ENCODE peak calls at places on chromosomes 1 and 21, in six cellular contexts. One of them, this sample, is unnamed.

GRCh38 chr1:164868990-164869389 is 310.0 kb downstream of the PBX1 start:
- DNase-seq in GM23338: no peak
- DNase-seq in HepG2: no peak
- DNase-seq in K562: no peak
- DNase-seq in GM12878: no peak
- DNase-seq in SK-N-SH: no peak
- DNase-seq in this sample: no peak

GRCh38 chr1:24586970-24587820 is 31.3 kb downstream of the NCMAP start:
- DNase-seq in GM23338: peak; percentile 89
- DNase-seq in HepG2: peak; percentile 53
- DNase-seq in K562: peak; percentile 75
- DNase-seq in GM12878: no peak
- DNase-seq in SK-N-SH: peak; percentile 73
- DNase-seq in this sample: peak; percentile 37

GRCh38 chr1:54069792-54070548 is 16.6 kb downstream of the TCEANC2 start:
- DNase-seq in GM23338: peak; percentile 56
- DNase-seq in HepG2: peak; percentile 71
- DNase-seq in K562: peak; percentile 66
- DNase-seq in GM12878: no peak
- DNase-seq in SK-N-SH: peak; percentile 68
- DNase-seq in this sample: peak; percentile 43

GRCh38 chr1:119027759-119028158 is 39.6 kb upstream of the TBX15 start:
- DNase-seq in GM23338: no peak
- DNase-seq in HepG2: no peak
- DNase-seq in K562: no peak
- DNase-seq in GM12878: no peak
- DNase-seq in SK-N-SH: no peak
- DNase-seq in this sample: no peak

GRCh38 chr1:44798481-44799365 is 1.5 kb upstream of the PLK3 start:
- DNase-seq in GM23338: no peak
- DNase-seq in HepG2: no peak
- DNase-seq in K562: no peak
- DNase-seq in GM12878: no peak
- DNase-seq in SK-N-SH: no peak
- DNase-seq in this sample: no peak

GRCh38 chr21:34986561-34987533 is 62.3 kb downstream of the RUNX1 start:
- DNase-seq in GM23338: peak; percentile 43
- DNase-seq in HepG2: peak; percentile 84
- DNase-seq in K562: no peak
- DNase-seq in GM12878: peak; percentile 72
- DNase-seq in SK-N-SH: no peak
- DNase-seq in this sample: peak; percentile 93

GRCh38 chr1:51044834-51045233 is 57.2 kb upstream of the C1orf185 start:
- DNase-seq in GM23338: no peak
- DNase-seq in HepG2: no peak
- DNase-seq in K562: no peak
- DNase-seq in GM12878: no peak
- DNase-seq in SK-N-SH: peak; percentile 20
- DNase-seq in this sample: no peak

GRCh38 chr1:59730302-59730701 is 84.4 kb upstream of the HOOK1 start:
- DNase-seq in GM23338: no peak
- DNase-seq in HepG2: no peak
- DNase-seq in K562: no peak
- DNase-seq in GM12878: no peak
- DNase-seq in SK-N-SH: no peak
- DNase-seq in this sample: no peak

GRCh38 chr1:110291241-110292030 is 47.7 kb upstream of the RBM15 start:
- DNase-seq in GM23338: no peak
- DNase-seq in HepG2: no peak
- DNase-seq in K562: no peak
- DNase-seq in GM12878: no peak
- DNase-seq in SK-N-SH: no peak
- DNase-seq in this sample: no peak

GRCh38 chr1:164774819-164775654 is 216.1 kb downstream of the PBX1 start:
- DNase-seq in GM23338: no peak
- DNase-seq in HepG2: no peak
- DNase-seq in K562: peak; percentile 42
- DNase-seq in GM12878: no peak
- DNase-seq in SK-N-SH: peak; percentile 65
- DNase-seq in this sample: no peak

GRCh38 chr1:230674581-230674980 is 32.3 kb downstream of the COG2 start:
- DNase-seq in GM23338: no peak
- DNase-seq in HepG2: no peak
- DNase-seq in K562: no peak
- DNase-seq in GM12878: no peak
- DNase-seq in SK-N-SH: no peak
- DNase-seq in this sample: no peak

GRCh38 chr1:204947338-204947737 is 76.7 kb downstream of the NFASC start:
- DNase-seq in GM23338: no peak
- DNase-seq in HepG2: no peak
- DNase-seq in K562: no peak
- DNase-seq in GM12878: no peak
- DNase-seq in SK-N-SH: no peak
- DNase-seq in this sample: no peak

GRCh38 chr1:221740260-221740830 is 1.5 kb downstream of the DUSP10 start:
- DNase-seq in GM23338: no peak
- DNase-seq in HepG2: no peak
- DNase-seq in K562: no peak
- DNase-seq in GM12878: no peak
- DNase-seq in SK-N-SH: no peak
- DNase-seq in this sample: no peak

GRCh38 chr1:54051936-54052469 is 1.0 kb downstream of the TMEM59 start:
- DNase-seq in GM23338: peak; percentile 9
- DNase-seq in HepG2: no peak
- DNase-seq in K562: no peak
- DNase-seq in GM12878: no peak
- DNase-seq in SK-N-SH: peak; percentile 22
- DNase-seq in this sample: no peak

GRCh38 chr1:17276568-17276967 is 27.7 kb downstream of the PADI3 start:
- DNase-seq in GM23338: no peak
- DNase-seq in HepG2: no peak
- DNase-seq in K562: no peak
- DNase-seq in GM12878: no peak
- DNase-seq in SK-N-SH: no peak
- DNase-seq in this sample: no peak

GRCh38 chr1:144551107-144551542 is 41.6 kb upstream of the PPIAL4F start:
- DNase-seq in GM23338: peak; percentile 30
- DNase-seq in HepG2: no peak
- DNase-seq in K562: no peak
- DNase-seq in GM12878: no peak
- DNase-seq in SK-N-SH: no peak
- DNase-seq in this sample: no peak

GRCh38 chr1:103416681-103417318 is 108.7 kb upstream of the RNPC3 start:
- DNase-seq in GM23338: peak; percentile 9
- DNase-seq in HepG2: no peak
- DNase-seq in K562: no peak
- DNase-seq in GM12878: no peak
- DNase-seq in SK-N-SH: no peak
- DNase-seq in this sample: no peak

GRCh38 chr1:59669752-59670312 is 144.9 kb upstream of the HOOK1 start:
- DNase-seq in GM23338: peak; percentile 86
- DNase-seq in HepG2: peak; percentile 99
- DNase-seq in K562: no peak
- DNase-seq in GM12878: no peak
- DNase-seq in SK-N-SH: no peak
- DNase-seq in this sample: no peak

GRCh38 chr1:64569376-64569775 is 99.4 kb downstream of the CACHD1 start:
- DNase-seq in GM23338: no peak
- DNase-seq in HepG2: no peak
- DNase-seq in K562: no peak
- DNase-seq in GM12878: no peak
- DNase-seq in SK-N-SH: no peak
- DNase-seq in this sample: no peak

GRCh38 chr1:206482611-206483010 is 12.3 kb downstream of the IKBKE start:
- DNase-seq in GM23338: no peak
- DNase-seq in HepG2: no peak
- DNase-seq in K562: no peak
- DNase-seq in GM12878: no peak
- DNase-seq in SK-N-SH: no peak
- DNase-seq in this sample: no peak

GRCh38 chr1:194300776-194301175 is 1114.4 kb upstream of the B3GALT2 start:
- DNase-seq in GM23338: no peak
- DNase-seq in HepG2: no peak
- DNase-seq in K562: no peak
- DNase-seq in GM12878: no peak
- DNase-seq in SK-N-SH: no peak
- DNase-seq in this sample: no peak
- H2AFZ ChIP-seq in GM23338: no peak overlapping the region
- H2AFZ ChIP-seq in HepG2: no peak overlapping the region
- H2AFZ ChIP-seq in K562: no peak overlapping the region
- H2AFZ ChIP-seq in GM12878: no peak overlapping the region
- H2AFZ ChIP-seq in SK-N-SH: no peak overlapping the region
- H2AFZ ChIP-seq in this sample: peak overlapping the region; percentile 17

GRCh38 chr1:82920418-82921248 is 1078.3 kb downstream of the TTLL7 start:
- DNase-seq in GM23338: no peak
- DNase-seq in HepG2: no peak
- DNase-seq in K562: no peak
- DNase-seq in GM12878: no peak
- DNase-seq in SK-N-SH: no peak
- DNase-seq in this sample: no peak
- TF ChIP-seq REST in GM23338: no peak
- TF ChIP-seq REST in HepG2: no peak
- TF ChIP-seq REST in K562: no peak
- TF ChIP-seq REST in GM12878: no peak
- TF ChIP-seq REST in SK-N-SH: no peak
- TF ChIP-seq REST in this sample: no peak

GRCh38 chr1:67838180-67838912 is 5.1 kb upstream of the GNG12 start:
- DNase-seq in GM23338: no peak
- DNase-seq in HepG2: no peak
- DNase-seq in K562: no peak
- DNase-seq in GM12878: no peak
- DNase-seq in SK-N-SH: peak; percentile 33
- DNase-seq in this sample: no peak

GRCh38 chr1:67843335-67843734 is 10.1 kb upstream of the GNG12 start:
- DNase-seq in GM23338: peak; percentile 37
- DNase-seq in HepG2: no peak
- DNase-seq in K562: no peak
- DNase-seq in GM12878: no peak
- DNase-seq in SK-N-SH: no peak
- DNase-seq in this sample: no peak

GRCh38 chr1:67843746-67844145 is 10.5 kb upstream of the GNG12 start:
- DNase-seq in GM23338: no peak
- DNase-seq in HepG2: no peak
- DNase-seq in K562: no peak
- DNase-seq in GM12878: no peak
- DNase-seq in SK-N-SH: no peak
- DNase-seq in this sample: no peak

GRCh38 chr1:67836769-67837168 is 3.5 kb upstream of the GNG12 start:
- DNase-seq in GM23338: no peak
- DNase-seq in HepG2: no peak
- DNase-seq in K562: no peak
- DNase-seq in GM12878: no peak
- DNase-seq in SK-N-SH: no peak
- DNase-seq in this sample: no peak

DNA sequence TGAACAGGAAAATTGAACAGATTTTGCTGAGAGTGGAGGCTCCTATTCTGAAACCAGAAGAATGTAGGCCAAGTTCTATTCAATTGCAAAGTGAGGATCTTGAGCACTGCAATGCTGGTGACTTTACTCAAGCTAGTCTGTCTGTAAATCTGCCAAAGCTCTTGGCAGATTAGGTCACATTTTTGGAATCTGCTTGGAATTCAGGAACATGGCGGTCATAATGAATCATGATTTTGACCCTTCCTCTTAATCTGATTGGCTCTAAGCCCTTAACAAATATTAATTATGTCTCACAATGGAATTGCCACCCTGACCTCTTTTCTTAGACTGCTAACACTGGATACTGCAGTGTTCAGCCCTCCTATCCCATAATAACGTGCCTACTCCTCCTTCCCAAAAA is 7.2 kb upstream of the GNG12 start:
- DNase-seq in GM23338: peak; percentile 65
- DNase-seq in HepG2: no peak
- DNase-seq in K562: no peak
- DNase-seq in GM12878: no peak
- DNase-seq in SK-N-SH: no peak
- DNase-seq in this sample: no peak
- H2AFZ ChIP-seq in GM23338: no peak overlapping the region
- H2AFZ ChIP-seq in HepG2: no peak overlapping the region
- H2AFZ ChIP-seq in K562: no peak overlapping the region
- H2AFZ ChIP-seq in GM12878: no peak overlapping the region
- H2AFZ ChIP-seq in SK-N-SH: peak overlapping the region; percentile 18
- H2AFZ ChIP-seq in this sample: no peak overlapping the region

GRCh38 chr1:33640114-33640660 is 167.7 kb downstream of the ZSCAN20 start:
- DNase-seq in GM23338: no peak
- DNase-seq in HepG2: no peak
- DNase-seq in K562: no peak
- DNase-seq in GM12878: no peak
- DNase-seq in SK-N-SH: no peak
- DNase-seq in this sample: no peak
- TF ChIP-seq REST in GM23338: no peak
- TF ChIP-seq REST in HepG2: no peak
- TF ChIP-seq REST in K562: no peak
- TF ChIP-seq REST in GM12878: no peak
- TF ChIP-seq REST in SK-N-SH: no peak
- TF ChIP-seq REST in this sample: no peak

GRCh38 chr1:74835046-74835445 is 102.1 kb downstream of the TYW3 start:
- DNase-seq in GM23338: no peak
- DNase-seq in HepG2: no peak
- DNase-seq in K562: no peak
- DNase-seq in GM12878: no peak
- DNase-seq in SK-N-SH: no peak
- DNase-seq in this sample: no peak
- H2AFZ ChIP-seq in GM23338: no peak overlapping the region
- H2AFZ ChIP-seq in HepG2: no peak overlapping the region
- H2AFZ ChIP-seq in K562: no peak overlapping the region
- H2AFZ ChIP-seq in GM12878: no peak overlapping the region
- H2AFZ ChIP-seq in SK-N-SH: no peak overlapping the region
- H2AFZ ChIP-seq in this sample: no peak overlapping the region

GRCh38 chr21:26055841-26056264 is 114.7 kb downstream of the APP start:
- DNase-seq in GM23338: no peak
- DNase-seq in HepG2: no peak
- DNase-seq in K562: no peak
- DNase-seq in GM12878: no peak
- DNase-seq in SK-N-SH: no peak
- DNase-seq in this sample: no peak
- TF ChIP-seq REST in GM23338: no peak
- TF ChIP-seq REST in HepG2: no peak
- TF ChIP-seq REST in K562: no peak
- TF ChIP-seq REST in GM12878: no peak
- TF ChIP-seq REST in SK-N-SH: no peak
- TF ChIP-seq REST in this sample: no peak

This sample was measured in HCT116.